ENCODE peak calls at places on chromosome 4, in eight cellular contexts. X is stomach, A is psoas muscle, B is DND-41, Q is osteocyte, M is heart right ventricle, U is lung, G is HepG2. J is an unnamed sample.

GRCh38 chr4:101009471-101009870 is 337.9 kb downstream of the PPP3CA start:
- DNase-seq in X (no peak), U (no peak), Q (no peak), B (no peak), M (no peak), A (no peak), G (no peak), J (no peak)

GRCh38 chr4:114209589-114209988 is 230.1 kb upstream of the ARSJ start:
- DNase-seq in Q (no peak), A (no peak), B (no peak), M (no peak), G (no peak), X (no peak), U (no peak), J (no peak)

GRCh38 chr4:138540056-138540800 is 298.1 kb upstream of the SLC7A11 start:
- DNase-seq in U (no peak), Q (no peak), G (no peak), A (no peak), M (no peak), B (no peak), X (no peak), J (no peak)

GRCh38 chr4:75702919-75703411 is 21.4 kb upstream of the USO1 start:
- DNase-seq in X (no peak), G (peak), Q (peak), A (no peak), M (no peak), U (no peak), B (no peak), J (no peak)

GRCh38 chr4:20323991-20324390 is 72.3 kb downstream of the SLIT2 start:
- DNase-seq in U (no peak), G (no peak), Q (no peak), B (no peak), X (no peak), M (no peak), A (no peak), J (no peak)

GRCh38 chr4:100823066-100823992 is 305.5 kb upstream of the EMCN start:
- DNase-seq in G (peak), B (no peak), U (no peak), Q (no peak), A (no peak), X (no peak), M (no peak), J (peak)

GRCh38 chr4:180028682-180029081 is 2214.5 kb upstream of the TENM3 start:
- DNase-seq in U (no peak), G (peak), Q (no peak), X (no peak), B (peak), A (peak), M (no peak), J (peak)

GRCh38 chr4:121034010-121034409 is 38.3 kb downstream of the NDNF start:
- DNase-seq in X (no peak), A (no peak), M (no peak), G (no peak), Q (no peak), U (no peak), B (no peak), J (no peak)

GRCh38 chr4:168560184-168560834 is 63.5 kb downstream of the PALLD start:
- DNase-seq in A (no peak), Q (no peak), G (no peak), U (no peak), B (no peak), M (no peak), X (peak), J (no peak)

GRCh38 chr4:150986085-150986484 is 29.0 kb downstream of the LRBA start:
- DNase-seq in Q (no peak), G (no peak), M (no peak), X (no peak), U (no peak), B (no peak), A (no peak), J (peak)

GRCh38 chr4:121597346-121597934 is 99.3 kb downstream of the ANXA5 start:
- DNase-seq in G (no peak), M (no peak), X (no peak), A (no peak), U (no peak), B (no peak), Q (no peak), J (peak)

GRCh38 chr4:175127314-175127713 is 209.2 kb downstream of the ADAM29 start:
- DNase-seq in B (no peak), M (no peak), A (no peak), Q (no peak), X (no peak), U (no peak), G (no peak), J (no peak)

GRCh38 chr4:86043755-86044592 is 315.9 kb downstream of the MAPK10 start:
- DNase-seq in M (peak), X (no peak), U (no peak), A (no peak), B (peak), Q (no peak), G (peak), J (peak)

GRCh38 chr4:118814901-118815300 is 21.0 kb downstream of the SEC24D start:
- DNase-seq in A (no peak), B (no peak), X (no peak), U (no peak), Q (no peak), M (no peak), G (no peak), J (no peak)

GRCh38 chr4:128668566-128668965 is 140.9 kb upstream of the JADE1 start:
- DNase-seq in B (no peak), X (no peak), U (no peak), A (no peak), G (no peak), M (no peak), Q (no peak), J (no peak)

GRCh38 chr4:106529348-106530033 is 160.9 kb upstream of the GIMD1 start:
- DNase-seq in M (no peak), U (no peak), A (no peak), B (no peak), Q (no peak), X (no peak), G (no peak), J (no peak)

GRCh38 chr4:24686866-24687672 is 102.7 kb upstream of the DHX15 start:
- DNase-seq in B (no peak), U (no peak), G (peak), A (no peak), M (no peak), Q (no peak), X (peak), J (peak)

GRCh38 chr4:106914223-106914622 is 121.9 kb downstream of the DKK2 start:
- DNase-seq in B (no peak), G (no peak), M (no peak), U (no peak), Q (no peak), X (no peak), A (no peak), J (no peak)

DNA sequence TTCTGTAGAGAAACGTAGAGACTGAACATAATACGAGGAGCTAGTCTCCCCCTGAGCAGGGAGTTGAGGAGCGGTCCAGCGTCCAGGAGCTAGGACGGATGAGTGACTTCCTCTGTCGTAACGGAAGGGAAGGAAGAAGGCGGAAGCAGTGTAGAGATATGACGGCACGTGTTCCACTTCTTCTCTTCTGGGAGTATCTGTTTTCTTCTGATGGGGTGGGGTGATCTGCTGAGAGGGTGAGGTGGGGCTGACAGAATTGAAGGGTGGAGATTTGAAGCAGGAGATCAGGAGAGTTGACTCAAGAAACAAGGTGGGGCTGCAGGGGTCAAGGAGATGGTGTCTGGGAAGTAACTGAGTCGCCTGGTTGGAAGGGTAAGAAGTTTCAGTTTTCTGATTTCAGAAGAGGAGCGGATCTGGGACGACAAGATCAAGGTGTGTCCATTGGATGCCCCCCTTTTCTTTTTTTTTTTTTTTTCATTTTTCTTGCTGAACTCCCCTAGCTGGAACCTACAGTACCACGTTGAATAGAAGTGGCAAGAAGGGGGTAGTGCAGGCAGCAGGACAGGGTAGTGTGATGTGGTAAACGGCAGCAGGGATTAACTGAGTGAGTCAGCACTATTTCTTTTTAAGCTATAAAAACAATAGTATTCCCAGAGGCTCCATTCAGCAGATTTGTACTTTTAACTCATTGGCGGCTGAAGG is 50.7 kb upstream of the SETD7 start:
- DNase-seq in G (no peak), Q (no peak), U (no peak), X (no peak), B (peak), A (no peak), M (no peak), J (peak)
- TF ChIP-seq CTCF in G (no peak), Q (peak), U (no peak), X (no peak), B (no peak), A (peak), M (no peak), J (no peak)

GRCh38 chr4:7655267-7655548 is 220.5 kb upstream of the PSAPL1 start:
- DNase-seq in G (no peak), M (no peak), B (no peak), X (no peak), Q (no peak), A (no peak), U (no peak), J (no peak)

GRCh38 chr4:7652451-7652871 is 217.7 kb upstream of the PSAPL1 start:
- DNase-seq in B (no peak), G (no peak), A (peak), Q (no peak), X (no peak), M (no peak), U (no peak), J (no peak)

GRCh38 chr4:7654550-7655266 is 220.0 kb upstream of the PSAPL1 start:
- DNase-seq in Q (no peak), M (no peak), X (no peak), G (no peak), A (peak), U (no peak), B (no peak), J (no peak)

GRCh38 chr4:7652906-7653305 is 218.2 kb upstream of the PSAPL1 start:
- DNase-seq in M (no peak), Q (no peak), G (no peak), U (no peak), X (no peak), B (no peak), A (peak), J (no peak)

DNA sequence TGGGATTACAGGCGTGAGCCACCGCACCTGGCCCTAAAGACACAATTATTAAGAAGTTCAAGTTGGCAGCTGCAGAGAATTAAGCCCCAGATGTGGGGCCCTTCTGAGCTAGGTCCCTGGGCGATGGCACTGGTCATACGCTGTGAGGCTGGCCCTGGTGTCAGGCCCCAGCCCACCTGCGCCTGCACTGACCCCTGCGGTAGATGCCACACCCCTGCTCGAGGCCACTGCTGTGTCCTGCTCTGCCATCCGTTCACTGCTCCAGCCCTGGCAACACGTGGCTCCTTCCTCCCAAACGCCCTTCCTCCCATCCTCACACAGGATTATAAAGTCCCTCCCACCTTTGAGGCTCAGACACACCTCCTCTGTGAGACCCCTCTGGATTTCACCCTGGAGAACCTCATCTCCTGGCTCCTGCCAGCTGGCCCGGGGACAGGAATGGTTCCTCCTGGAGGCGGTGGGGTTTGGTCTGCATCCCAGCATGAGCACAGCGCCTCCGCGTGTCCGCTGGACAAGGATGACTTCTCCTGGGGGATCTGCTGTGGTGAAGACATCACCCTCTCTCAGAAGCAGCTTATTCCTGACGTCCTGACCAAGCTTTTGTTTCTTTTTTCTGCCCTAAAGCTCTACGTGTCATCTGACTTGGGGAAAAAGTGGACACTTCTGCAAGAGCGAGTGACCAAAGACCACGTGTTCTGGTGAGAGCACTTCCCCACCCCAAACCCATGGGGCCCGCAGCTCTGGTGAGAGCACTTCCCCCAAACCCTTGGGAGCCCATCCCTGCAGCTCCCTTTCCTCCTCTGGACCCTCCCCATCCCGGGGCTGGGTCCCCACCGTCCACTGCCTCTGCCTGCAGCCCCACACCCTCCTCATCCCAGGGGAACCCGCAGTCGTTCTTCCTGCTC is 219.0 kb upstream of the PSAPL1 start:
- DNase-seq in U (no peak), X (no peak), A (peak), B (no peak), M (no peak), G (no peak), Q (no peak), J (no peak)
- TF ChIP-seq CTCF in U (no peak), X (no peak), A (no peak), B (no peak), M (peak), G (peak), Q (no peak), J (no peak)

GRCh38 chr4:183422962-183423653 is 21.3 kb upstream of the CDKN2AIP start:
- DNase-seq in A (no peak), Q (no peak), B (no peak), U (no peak), X (no peak), G (no peak), M (no peak), J (no peak)
- TF ChIP-seq CTCF in A (no peak), Q (no peak), B (no peak), U (no peak), X (no peak), G (no peak), M (no peak), J (no peak)

GRCh38 chr4:17616283-17616682 is 1.8 kb downstream of the MED28 start:
- DNase-seq in G (no peak), Q (no peak), B (peak), X (no peak), A (no peak), M (no peak), U (no peak), J (no peak)

GRCh38 chr4:17618926-17619325 is 4.5 kb downstream of the MED28 start:
- DNase-seq in B (peak), A (no peak), X (no peak), M (no peak), U (no peak), G (no peak), Q (no peak), J (no peak)

GRCh38 chr4:17613761-17614415 is 553 bp upstream of the MED28 start:
- DNase-seq in U (peak), B (peak), G (peak), M (no peak), A (no peak), Q (no peak), X (no peak), J (peak)

GRCh38 chr4:17619416-17620105 is 5.1 kb downstream of the MED28 start:
- DNase-seq in G (no peak), U (no peak), Q (no peak), X (no peak), M (no peak), A (peak), B (no peak), J (no peak)

GRCh38 chr4:17614416-17615299 is at the start of gene MED28:
- DNase-seq in X (peak), Q (peak), M (peak), U (peak), A (peak), G (peak), B (peak), J (peak)
- TF ChIP-seq CTCF in X (no peak), Q (no peak), M (peak), U (no peak), A (no peak), G (peak), B (no peak), J (no peak)

GRCh38 chr4:159451006-159451405 is 348.1 kb downstream of the RAPGEF2 start:
- DNase-seq in Q (no peak), A (no peak), M (no peak), G (no peak), B (no peak), X (no peak), U (no peak), J (no peak)

GRCh38 chr4:159460408-159460807 is 357.5 kb downstream of the RAPGEF2 start:
- DNase-seq in U (no peak), Q (no peak), X (no peak), M (no peak), G (no peak), B (no peak), A (no peak), J (no peak)

DNA sequence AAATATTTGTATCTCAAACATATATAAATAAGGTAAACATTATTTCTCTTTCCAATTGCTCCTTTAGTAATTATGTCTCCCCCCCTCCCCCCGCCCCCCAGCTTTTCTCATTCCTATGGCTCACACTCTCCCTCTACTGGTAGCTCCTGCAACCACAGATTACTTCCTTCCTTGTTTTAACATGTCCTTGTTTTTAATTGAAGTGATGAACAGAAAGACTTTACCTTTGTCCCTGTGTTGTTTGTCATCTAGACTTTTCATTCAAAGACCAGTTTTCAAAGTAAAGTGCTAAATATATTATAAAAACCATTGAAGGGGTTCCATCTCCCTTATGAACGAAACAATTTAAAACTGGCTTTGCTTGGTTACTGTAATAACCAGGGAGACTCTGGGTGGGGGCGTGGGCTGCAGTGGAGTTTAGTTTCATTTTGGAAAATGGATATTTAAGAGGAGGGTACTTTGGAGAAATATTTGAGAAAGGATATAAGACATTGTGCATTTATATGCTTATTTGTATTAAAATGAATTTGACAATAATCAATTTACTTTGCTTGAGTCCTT is 352.9 kb downstream of the RAPGEF2 start:
- DNase-seq in B (peak), G (peak), A (no peak), Q (no peak), X (no peak), M (peak), U (no peak), J (peak)
- TF ChIP-seq CTCF in B (peak), G (peak), A (peak), Q (peak), X (no peak), M (peak), U (no peak), J (peak)

DNA sequence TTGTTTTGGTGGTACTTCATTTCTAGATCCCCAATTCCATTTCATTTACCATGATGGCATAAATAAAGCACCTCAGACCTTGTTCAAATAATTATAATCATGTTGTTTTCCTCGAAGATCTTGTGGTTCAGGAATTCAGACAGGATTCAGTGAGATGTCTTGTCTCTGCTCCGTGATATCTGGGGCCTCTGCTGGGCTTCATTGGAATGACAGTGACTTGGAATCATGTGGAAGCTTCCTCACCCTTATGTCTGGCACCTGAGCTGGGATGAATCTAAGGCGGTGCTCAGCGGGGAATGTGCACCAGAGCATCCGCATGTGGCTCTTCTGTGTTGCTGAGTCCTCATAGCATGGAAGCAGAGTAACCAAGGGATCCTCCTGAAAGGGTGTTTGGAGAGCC is 132.2 kb downstream of the VEGFC start:
- DNase-seq in A (no peak), U (no peak), B (no peak), X (no peak), Q (no peak), G (no peak), M (no peak), J (no peak)
- TF ChIP-seq CTCF in A (no peak), U (no peak), B (no peak), X (no peak), Q (peak), G (no peak), M (no peak), J (no peak)

DNA sequence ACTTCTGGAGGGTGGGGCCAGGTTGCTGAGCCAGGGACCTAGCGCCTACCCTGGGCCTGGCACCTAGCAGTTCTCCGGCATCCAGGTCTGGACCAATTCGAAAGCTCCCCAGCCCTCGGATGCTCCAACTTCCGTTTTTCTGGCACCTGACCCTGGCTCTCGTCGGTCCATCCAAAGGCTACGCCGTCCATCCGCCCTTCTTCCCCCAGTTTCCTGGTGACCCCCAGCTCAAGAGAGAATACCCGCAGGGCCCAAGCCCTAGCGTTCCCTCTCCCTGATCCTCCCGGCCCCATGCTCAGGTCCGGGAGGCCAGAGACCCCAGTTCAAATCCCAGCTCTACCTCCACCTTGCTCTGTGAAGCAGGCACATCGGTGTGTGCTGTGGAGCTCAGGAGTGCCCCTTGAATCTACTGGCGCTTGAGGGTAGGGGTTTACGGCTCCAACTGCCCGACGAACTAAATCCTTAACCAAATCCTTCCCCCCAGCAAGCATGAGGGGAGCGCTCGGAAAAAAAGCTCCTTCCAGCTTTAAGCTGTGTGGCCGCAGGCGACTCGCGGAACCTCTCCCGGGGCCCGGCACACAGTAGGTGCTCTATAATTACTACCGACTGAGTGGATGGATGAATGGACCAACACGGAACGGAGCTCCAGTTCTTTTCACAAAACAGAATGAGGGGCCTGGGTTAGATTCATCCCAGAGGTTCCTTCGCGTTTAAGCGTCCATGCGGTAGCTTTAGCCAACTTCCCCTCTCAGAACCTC is 1.1 kb downstream of the CRMP1 start:
- DNase-seq in Q (no peak), M (no peak), G (no peak), A (no peak), X (no peak), U (no peak), B (no peak), J (no peak)
- TF ChIP-seq CTCF in Q (no peak), M (no peak), G (no peak), A (no peak), X (no peak), U (no peak), B (no peak), J (no peak)

GRCh38 chr4:37243722-37244582 is 591 bp upstream of the NWD2 start:
- DNase-seq in U (no peak), X (no peak), M (no peak), A (no peak), G (peak), B (no peak), Q (no peak), J (peak)
- TF ChIP-seq CTCF in U (no peak), X (no peak), M (no peak), A (no peak), G (peak), B (no peak), Q (no peak), J (no peak)

GRCh38 chr4:22237846-22238513 is 277.9 kb downstream of the ADGRA3 start:
- DNase-seq in G (peak), U (no peak), X (no peak), A (no peak), B (no peak), M (no peak), Q (no peak), J (no peak)
- TF ChIP-seq CTCF in G (peak), U (no peak), X (no peak), A (no peak), B (no peak), M (no peak), Q (no peak), J (no peak)